ENCODE peak calls at places on chromosomes 16 and 17, in ten cellular contexts. S is nucleus accumbens; M is neural progenitor cell; H is mesendoderm; I is pons; Q is brain microvascular endothelial cell; W is GM04504; Z is stimulated activated CD4-positive, alpha-beta T cell treated with anti-CD3 and anti-CD28 coated beads, Interleukin-2, amount 100 ng/mL, for 24 hours; G is C1 segment of cervical spinal cord; D is effector memory CD4-positive, alpha-beta T cell. U is an unnamed sample.

GRCh38 chr17:7582401-7583252 is 1.0 kb upstream of the MPDU1 start:
- DNase-seq in M (no peak), G (no peak), I (no peak), W (no peak), H (no peak), Q (no peak), D (no peak), S (no peak), Z (no peak), U (no peak)

GRCh38 chr17:74512041-74512440 is 19.2 kb downstream of the CD300LB start:
- DNase-seq in M (no peak), W (no peak), Z (no peak), D (no peak), H (no peak), S (no peak), I (no peak), Q (no peak), G (no peak), U (no peak)

GRCh38 chr17:4369557-4370230 is 3.2 kb upstream of the UBE2G1 start:
- DNase-seq in S (no peak), H (no peak), M (no peak), W (no peak), D (no peak), Q (no peak), Z (no peak), I (no peak), G (no peak), U (no peak)

GRCh38 chr17:5138616-5139453 is 23.0 kb downstream of the USP6 start:
- DNase-seq in D (no peak), I (no peak), S (no peak), M (no peak), W (no peak), Q (no peak), Z (no peak), H (no peak), G (no peak), U (no peak)

GRCh38 chr17:17313350-17313991 is 10.3 kb downstream of the NT5M start:
- DNase-seq in G (no peak), W (no peak), D (peak; percentile 57), Z (peak; percentile 75), Q (no peak), M (peak; percentile 50), S (no peak), I (peak; percentile 25), H (peak; percentile 78), U (peak; percentile 41)

GRCh38 chr17:5509482-5509881 is 23.1 kb downstream of the MIS12 start:
- DNase-seq in S (no peak), G (no peak), I (no peak), Z (no peak), H (no peak), M (no peak), Q (peak; percentile 86), W (no peak), D (no peak), U (no peak)

GRCh38 chr16:4021070-4021779 is 95.0 kb downstream of the ADCY9 start:
- DNase-seq in Q (no peak), D (no peak), W (no peak), S (no peak), M (no peak), G (no peak), H (no peak), I (no peak), Z (no peak), U (no peak)

GRCh38 chr17:2085648-2085949 is 30.7 kb downstream of the HIC1 start:
- DNase-seq in G (no peak), D (no peak), I (no peak), S (no peak), H (no peak), W (no peak), M (no peak), Z (no peak), Q (no peak), U (no peak)

GRCh38 chr17:44887971-44888955 is 11.0 kb downstream of the EFTUD2 start:
- DNase-seq in G (no peak), Q (no peak), D (no peak), S (no peak), H (no peak), W (no peak), Z (no peak), M (no peak), I (no peak), U (no peak)

U was measured in T-helper 22 cell.